ENCODE peak calls at places on chromosome 14, in seven cellular contexts. K is transverse colon, O is sigmoid colon, Y is heart left ventricle, E is esophagus squamous epithelium, Z is uterus, Q is prostate gland. V is an unnamed sample. For H3K27me3, the result is how much of the 10 kb centered on the place peaks cover.

GRCh38 chr14:34052658-34053014 is 101.8 kb upstream of the EGLN3 start:
- DNase-seq in K (no peak), O (no peak), Y (no peak), E (no peak), Z (no peak), Q (no peak), V (no peak)

GRCh38 chr14:70842851-70843462 is 33.6 kb upstream of the MAP3K9 start:
- DNase-seq in K (no peak), O (no peak), Y (no peak), E (no peak), Z (no peak), Q (no peak), V (no peak)

GRCh38 chr14:78022059-78022458 is 148.1 kb upstream of the NRXN3 start:
- DNase-seq in K (peak), O (no peak), Y (peak), E (no peak), Z (no peak), Q (peak), V (peak)

GRCh38 chr14:71362920-71363584 is 455.8 kb downstream of the PCNX1 start:
- DNase-seq in K (no peak), O (no peak), Y (no peak), E (no peak), Z (no peak), Q (no peak), V (no peak)

GRCh38 chr14:100900837-100901390 is 2.6 kb downstream of the RTL1 start:
- DNase-seq in K (peak), O (peak), Y (no peak), E (no peak), Z (no peak), Q (peak), V (peak)

GRCh38 chr14:58635041-58635440 is 2.7 kb upstream of the DACT1 start:
- DNase-seq in K (no peak), O (no peak), Y (no peak), E (no peak), Z (no peak), Q (no peak), V (no peak)

GRCh38 chr14:50744242-50744641 is 76.1 kb upstream of the SAV1 start:
- DNase-seq in K (no peak), O (no peak), Y (no peak), E (no peak), Z (no peak), Q (no peak), V (no peak)

GRCh38 chr14:37198273-37198598 is 499 bp downstream of the MIPOL1 start:
- DNase-seq in K (no peak), O (no peak), Y (no peak), E (no peak), Z (no peak), Q (no peak), V (no peak)

GRCh38 chr14:63727231-63727735 is 582 bp downstream of the SGPP1 start:
- DNase-seq in K (peak), O (peak), Y (peak), E (no peak), Z (peak), Q (peak), V (peak)

GRCh38 chr14:101492716-101493115 is 68.6 kb upstream of the DIO3 start:
- DNase-seq in K (peak), O (peak), Y (no peak), E (no peak), Z (peak), Q (no peak), V (peak)

GRCh38 chr14:85531141-85531593 is 1.2 kb downstream of the FLRT2 start:
- DNase-seq in K (no peak), O (peak), Y (peak), E (no peak), Z (peak), Q (peak), V (peak)

GRCh38 chr14:51430079-51430478 is 190.0 kb downstream of the TMX1 start:
- DNase-seq in K (no peak), O (no peak), Y (no peak), E (no peak), Z (no peak), Q (no peak), V (no peak)

GRCh38 chr14:52124791-52125661 is 56.2 kb upstream of the NID2 start:
- DNase-seq in K (no peak), O (no peak), Y (peak), E (no peak), Z (no peak), Q (no peak), V (no peak)

GRCh38 chr14:101062065-101062450 is 158.5 kb upstream of the RTL1 start:
- DNase-seq in K (no peak), O (peak), Y (no peak), E (no peak), Z (no peak), Q (no peak), V (no peak)

GRCh38 chr14:27050195-27050594 is 452.4 kb upstream of the NOVA1 start:
- DNase-seq in K (no peak), O (no peak), Y (no peak), E (no peak), Z (no peak), Q (no peak), V (no peak)

GRCh38 chr14:104516906-104517305 is 62.7 kb upstream of the C14orf180 start:
- DNase-seq in K (no peak), O (no peak), Y (no peak), E (no peak), Z (no peak), Q (no peak), V (no peak)

GRCh38 chr14:104383088-104383805 is 196.3 kb upstream of the C14orf180 start:
- DNase-seq in K (no peak), O (peak), Y (peak), E (no peak), Z (no peak), Q (no peak), V (no peak)

GRCh38 chr14:50403433-50403832 is 6.8 kb upstream of the CDKL1 start:
- DNase-seq in K (no peak), O (no peak), Y (no peak), E (no peak), Z (no peak), Q (no peak), V (no peak)

GRCh38 chr14:24071836-24072420 is 566 bp downstream of the CPNE6 start:
- DNase-seq in K (peak), O (no peak), Y (no peak), E (no peak), Z (no peak), Q (no peak), V (no peak)

GRCh38 chr14:47278233-47278842 is 397.1 kb downstream of the MDGA2 start:
- DNase-seq in K (peak), O (no peak), Y (no peak), E (no peak), Z (no peak), Q (no peak), V (peak)

GRCh38 chr14:104882325-104882973 is 17.4 kb downstream of the CEP170B start:
- DNase-seq in K (peak), O (no peak), Y (peak), E (no peak), Z (no peak), Q (peak), V (peak)

GRCh38 chr14:52730708-52731111 is 744 bp downstream of the STYX start:
- DNase-seq in K (no peak), O (no peak), Y (no peak), E (no peak), Z (no peak), Q (no peak), V (peak)

GRCh38 chr14:51356381-51356780 is 116.3 kb downstream of the TMX1 start:
- DNase-seq in K (no peak), O (no peak), Y (no peak), E (no peak), Z (no peak), Q (no peak), V (no peak)

GRCh38 chr14:64761441-64762043 is 57.3 kb downstream of the PLEKHG3 start:
- DNase-seq in K (no peak), O (no peak), Y (no peak), E (no peak), Z (peak), Q (no peak), V (peak)

GRCh38 chr14:105375635-105376057 is 22.7 kb upstream of the TEX22 start:
- DNase-seq in K (no peak), O (no peak), Y (no peak), E (no peak), Z (no peak), Q (no peak), V (no peak)

GRCh38 chr14:100531591-100532121 is 55.6 kb downstream of the BEGAIN start:
- DNase-seq in K (no peak), O (peak), Y (no peak), E (no peak), Z (peak), Q (no peak), V (no peak)

GRCh38 chr14:101058571-101058970 is 155.0 kb upstream of the RTL1 start:
- DNase-seq in K (no peak), O (no peak), Y (no peak), E (no peak), Z (no peak), Q (no peak), V (no peak)

GRCh38 chr14:104735830-104736642 is 12.0 kb downstream of the ADSS1 start:
- DNase-seq in K (peak), O (peak), Y (peak), E (no peak), Z (peak), Q (no peak), V (peak)

GRCh38 chr14:41280745-41281144 is 325.9 kb upstream of the LRFN5 start:
- DNase-seq in K (no peak), O (no peak), Y (no peak), E (no peak), Z (no peak), Q (no peak), V (no peak)

GRCh38 chr14:49641697-49642129 is 6.7 kb upstream of the DNAAF2 start:
- DNase-seq in K (peak), O (no peak), Y (no peak), E (no peak), Z (no peak), Q (peak), V (peak)

GRCh38 chr14:99971087-99971928 is 93.9 kb upstream of the EVL start:
- DNase-seq in K (peak), O (peak), Y (peak), E (no peak), Z (peak), Q (peak), V (peak)

GRCh38 chr14:99254391-99255009 is 17.5 kb downstream of the BCL11B start:
- DNase-seq in K (no peak), O (no peak), Y (no peak), E (no peak), Z (no peak), Q (no peak), V (no peak)

GRCh38 chr14:74955229-74955999 is at the start of gene PGF:
- DNase-seq in K (peak), O (peak), Y (peak), E (no peak), Z (peak), Q (peak), V (peak)

GRCh38 chr14:84036863-84037262 is 1493.1 kb upstream of the FLRT2 start:
- DNase-seq in K (no peak), O (no peak), Y (no peak), E (no peak), Z (no peak), Q (no peak), V (no peak)

GRCh38 chr14:52363001-52363704 is 49.0 kb downstream of the PTGER2 start:
- DNase-seq in K (no peak), O (no peak), Y (no peak), E (no peak), Z (no peak), Q (no peak), V (no peak)

GRCh38 chr14:101463566-101464171 is 97.6 kb upstream of the DIO3 start:
- DNase-seq in K (no peak), O (no peak), Y (no peak), E (no peak), Z (no peak), Q (no peak), V (no peak)

GRCh38 chr14:100345711-100346110 is 22.6 kb downstream of the SLC25A47 start:
- DNase-seq in K (no peak), O (no peak), Y (no peak), E (no peak), Z (no peak), Q (no peak), V (no peak)

DNA sequence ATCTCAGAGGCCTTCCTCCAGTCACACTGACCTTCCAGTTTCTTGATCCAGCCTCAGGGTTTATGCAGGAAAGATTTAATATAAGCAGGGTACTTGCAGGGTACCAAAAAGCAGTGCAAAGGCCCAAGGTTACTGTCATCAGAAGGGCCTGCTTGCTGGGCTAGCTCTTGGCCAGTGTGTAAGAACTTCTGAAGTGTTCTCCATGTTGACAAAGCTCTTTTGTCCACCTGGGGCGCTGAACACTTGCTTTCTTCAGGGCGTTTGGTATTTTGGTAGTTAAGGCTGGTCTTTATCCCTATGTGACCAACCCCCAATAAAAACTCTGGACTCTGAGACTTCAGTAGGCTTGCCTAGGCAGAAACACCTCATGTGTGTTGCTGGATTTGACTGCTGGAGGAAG is 69.7 kb downstream of the ZC3H14 start:
- DNase-seq in K (no peak), O (no peak), Y (no peak), E (no peak), Z (no peak), Q (no peak), V (no peak)
- TF ChIP-seq POLR2A in K (no peak), O (no peak), Y (no peak), E (no peak), Z (no peak), Q (no peak), V (no peak)

GRCh38 chr14:32933943-32934890 is 4.5 kb upstream of the NPAS3 start:
- DNase-seq in K (no peak), O (peak), Y (no peak), E (no peak), Z (peak), Q (no peak), V (peak)
- H3K27me3 ChIP-seq in K (half or more), O (under half), Y (under half), E (under half), Z (under half), Q (under half), V (under half)

DNA sequence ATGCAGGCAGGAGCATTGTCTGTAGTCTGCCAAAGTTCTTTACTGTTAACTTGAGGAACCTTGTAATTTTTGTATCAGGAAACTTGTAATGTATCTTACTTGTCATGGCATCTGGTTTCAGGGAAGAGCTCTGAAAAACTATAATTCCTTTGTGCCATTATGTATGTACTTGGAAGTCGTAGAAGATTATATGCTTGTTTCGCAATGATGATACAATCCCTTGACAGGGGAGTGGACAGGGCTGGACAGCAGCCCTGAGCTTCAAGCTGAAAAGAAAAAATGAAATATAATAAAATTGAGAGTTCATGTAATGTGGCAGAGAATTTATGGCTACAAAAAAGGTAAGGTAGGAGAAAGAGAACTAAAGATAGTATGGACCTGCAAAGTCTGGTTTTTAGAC is 7.4 kb upstream of the DLGAP5 start:
- DNase-seq in K (no peak), O (no peak), Y (no peak), E (no peak), Z (no peak), Q (no peak), V (no peak)
- TF ChIP-seq POLR2A in K (no peak), O (no peak), Y (no peak), E (no peak), Z (no peak), Q (no peak), V (no peak)

GRCh38 chr14:103125098-103126070 is 2.1 kb downstream of the TNFAIP2 start:
- DNase-seq in K (no peak), O (peak), Y (peak), E (no peak), Z (no peak), Q (no peak), V (peak)
- H3K27me3 ChIP-seq in K (half or more), O (under half), Y (under half), E (under half), Z (under half), Q (under half), V (under half)

GRCh38 chr14:76151398-76152332 is at the start of gene GPATCH2L:
- DNase-seq in K (peak), O (peak), Y (peak), E (peak), Z (peak), Q (peak), V (peak)
- TF ChIP-seq POLR2A in K (peak), O (peak), Y (peak), E (no peak), Z (peak), Q (peak), V (peak)

GRCh38 chr14:20659813-20660395 is 18.4 kb upstream of the OR6S1 start:
- DNase-seq in K (no peak), O (no peak), Y (no peak), E (no peak), Z (no peak), Q (no peak), V (no peak)

GRCh38 chr14:20658246-20658645 is 16.8 kb upstream of the OR6S1 start:
- DNase-seq in K (no peak), O (no peak), Y (no peak), E (no peak), Z (no peak), Q (no peak), V (no peak)

GRCh38 chr14:20655851-20656250 is 14.4 kb upstream of the OR6S1 start:
- DNase-seq in K (no peak), O (no peak), Y (no peak), E (no peak), Z (no peak), Q (no peak), V (no peak)

GRCh38 chr14:20656274-20656673 is 14.8 kb upstream of the OR6S1 start:
- DNase-seq in K (no peak), O (no peak), Y (no peak), E (no peak), Z (no peak), Q (no peak), V (no peak)

DNA sequence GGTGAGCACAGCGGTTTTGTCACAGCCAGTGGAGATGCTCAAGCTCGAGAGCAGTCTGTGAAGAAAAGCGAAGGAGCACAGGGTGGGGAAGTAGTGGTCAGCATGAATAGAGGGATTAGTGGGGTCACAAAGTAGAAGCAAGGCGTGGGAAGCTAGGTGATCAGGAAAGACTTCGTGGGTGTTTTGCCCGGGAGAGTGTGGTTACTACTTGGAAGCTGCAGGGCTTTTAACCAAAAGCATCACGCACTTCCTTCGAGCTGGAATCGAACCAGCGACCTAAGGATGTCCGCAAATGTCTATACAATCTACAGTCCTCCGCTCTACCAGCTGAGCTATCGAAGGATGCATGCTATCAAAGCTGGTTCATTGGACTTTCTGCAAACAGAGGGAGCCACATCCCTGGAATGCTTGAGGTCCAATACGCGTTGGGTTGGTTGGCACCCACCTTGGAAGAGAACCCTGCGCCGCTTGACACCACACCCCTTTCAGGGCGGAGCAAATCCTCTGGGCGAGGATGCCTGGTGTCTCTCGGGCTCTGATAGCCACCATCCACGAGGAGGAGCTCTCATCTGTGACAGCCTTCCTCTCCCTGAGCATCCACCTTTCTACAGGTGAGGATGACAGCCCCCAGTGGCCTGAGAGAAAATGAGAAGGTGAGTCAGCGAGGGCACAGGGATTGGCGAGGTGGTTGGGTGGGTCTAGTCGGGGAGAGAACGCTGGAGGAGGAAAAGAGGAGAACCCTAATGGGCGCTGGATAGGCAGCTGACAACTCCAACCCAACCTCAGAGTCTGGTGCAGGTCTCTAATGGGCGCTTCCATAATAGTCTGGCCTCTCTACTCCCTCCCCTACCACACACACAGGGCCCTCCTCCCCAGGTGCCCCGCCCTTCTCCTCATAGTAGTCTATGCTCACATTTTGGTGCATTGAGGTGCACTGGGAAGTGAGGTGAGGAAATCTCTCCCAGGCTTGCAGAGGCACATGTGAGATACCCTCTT is 16.0 kb upstream of the OR6S1 start:
- DNase-seq in K (no peak), O (no peak), Y (no peak), E (no peak), Z (no peak), Q (no peak), V (no peak)
- H3K27me3 ChIP-seq in K (half or more), O (half or more), Y (half or more), E (under half), Z (under half), Q (under half), V (under half)

GRCh38 chr14:93183596-93184317 is 940 bp downstream of the MOAP1 start:
- DNase-seq in K (peak), O (no peak), Y (no peak), E (no peak), Z (no peak), Q (peak), V (no peak)

GRCh38 chr14:93186461-93186860 is 1.3 kb downstream of the LYSET start:
- DNase-seq in K (no peak), O (no peak), Y (no peak), E (no peak), Z (no peak), Q (no peak), V (no peak)

GRCh38 chr14:93186961-93187360 is 1.8 kb downstream of the LYSET start:
- DNase-seq in K (no peak), O (no peak), Y (no peak), E (no peak), Z (no peak), Q (no peak), V (no peak)

GRCh38 chr14:93185333-93185688 is 194 bp downstream of the LYSET start:
- DNase-seq in K (no peak), O (no peak), Y (no peak), E (no peak), Z (no peak), Q (no peak), V (no peak)

GRCh38 chr14:93184391-93185332 is at the start of the genes LYSET and MOAP1:
- DNase-seq in K (peak), O (peak), Y (peak), E (peak), Z (peak), Q (peak), V (peak)
- TF ChIP-seq POLR2A in K (peak), O (peak), Y (peak), E (no peak), Z (peak), Q (peak), V (peak)

V was measured in body of pancreas.